ENCODE peak calls at places on chromosomes 4 and X, in five cellular contexts. B, M, U, W and V are unnamed samples.

GRCh38 chr4:77699731-77700210 is 94.2 kb downstream of the CXCL13 start:
- DNase-seq in B (no peak), M (peak), U (no peak), W (no peak), V (peak)

GRCh38 chrX:110418220-110418856 is 59.7 kb downstream of the RTL9 start:
- DNase-seq in B (no peak), M (peak), U (no peak), W (peak), V (peak)

GRCh38 chr4:73606465-73606974 is 13.7 kb downstream of the RASSF6 start:
- DNase-seq in B (peak), M (no peak), U (no peak), W (no peak), V (no peak)

GRCh38 chr4:25095756-25096552 is 64.3 kb downstream of the SEPSECS start:
- DNase-seq in B (no peak), M (no peak), U (no peak), W (no peak), V (no peak)

GRCh38 chr4:68808060-68808459 is 7.7 kb upstream of the UGT2B10 start:
- DNase-seq in B (no peak), M (no peak), U (no peak), W (no peak), V (no peak)

GRCh38 chrX:43717161-43717560 is 61.1 kb downstream of the MAOA start:
- DNase-seq in B (no peak), M (no peak), U (no peak), W (no peak), V (no peak)

GRCh38 chr4:8100696-8101095 is 57.9 kb downstream of the ABLIM2 start:
- DNase-seq in B (no peak), M (no peak), U (no peak), W (no peak), V (peak)

GRCh38 chr4:58665649-58666048 is 1555.5 kb upstream of the IGFBP7 start:
- DNase-seq in B (no peak), M (no peak), U (no peak), W (no peak), V (no peak)

GRCh38 chr4:48913346-48913745 is 6.8 kb upstream of the OCIAD2 start:
- DNase-seq in B (no peak), M (peak), U (no peak), W (no peak), V (peak)

GRCh38 chr4:161916010-161916409 is 247.8 kb downstream of the FSTL5 start:
- DNase-seq in B (no peak), M (no peak), U (no peak), W (no peak), V (no peak)

DNA sequence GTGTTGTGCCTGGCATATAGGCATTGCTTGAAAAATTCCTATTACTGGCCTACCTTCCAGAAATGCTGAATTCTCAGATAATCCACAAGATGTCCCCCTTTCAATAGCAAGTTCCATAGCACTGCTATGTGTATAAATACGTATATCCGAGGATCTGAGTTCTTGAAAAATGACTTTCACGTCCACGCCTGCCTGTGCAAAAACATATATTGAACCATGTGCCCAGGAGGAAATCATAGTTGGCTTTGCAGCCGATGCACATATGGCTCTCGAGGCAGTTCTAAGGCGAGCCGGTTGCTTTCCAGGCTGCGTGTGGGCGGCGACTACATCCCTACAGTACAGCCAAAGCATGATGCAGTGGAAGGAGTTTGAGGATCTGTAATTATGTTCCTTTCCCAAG is 55.4 kb upstream of the ESX1 start:
- DNase-seq in B (no peak), M (peak), U (no peak), W (no peak), V (peak)
- H3K4me3 ChIP-seq in B (no peak), M (peak), U (no peak), W (no peak), V (peak)

DNA sequence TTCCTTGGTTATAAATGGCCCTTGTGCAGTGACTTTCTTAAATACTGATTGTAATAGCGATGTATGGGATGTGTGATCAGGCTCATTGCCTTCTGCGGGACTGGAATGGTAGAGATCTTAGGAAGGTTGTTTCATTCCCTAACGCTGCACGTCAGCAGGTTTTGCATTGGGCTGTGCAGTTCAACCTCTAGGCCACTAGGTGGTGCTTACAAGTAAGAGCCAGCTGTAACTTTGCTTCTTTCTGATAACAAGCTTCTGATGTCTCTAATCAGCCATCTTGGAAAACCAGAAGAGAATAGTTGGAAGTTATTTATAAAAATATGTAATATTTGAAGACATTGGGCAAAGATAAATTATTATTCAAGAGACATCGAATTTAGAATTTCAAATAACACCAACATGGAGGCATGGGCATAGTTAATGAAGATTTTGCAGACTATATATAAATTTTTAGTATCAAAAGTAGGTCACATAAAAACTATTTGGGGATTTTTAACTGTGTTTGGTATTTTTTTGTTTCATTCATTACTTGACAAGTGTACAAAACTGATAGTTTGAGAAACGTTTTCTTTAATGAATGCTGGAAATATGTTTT is 339.7 kb upstream of the PCDH7 start:
- DNase-seq in B (peak), M (peak), U (no peak), W (no peak), V (peak)
- TF ChIP-seq CTCF in B (peak), M (peak), U (peak), W (no peak), V (peak)

DNA sequence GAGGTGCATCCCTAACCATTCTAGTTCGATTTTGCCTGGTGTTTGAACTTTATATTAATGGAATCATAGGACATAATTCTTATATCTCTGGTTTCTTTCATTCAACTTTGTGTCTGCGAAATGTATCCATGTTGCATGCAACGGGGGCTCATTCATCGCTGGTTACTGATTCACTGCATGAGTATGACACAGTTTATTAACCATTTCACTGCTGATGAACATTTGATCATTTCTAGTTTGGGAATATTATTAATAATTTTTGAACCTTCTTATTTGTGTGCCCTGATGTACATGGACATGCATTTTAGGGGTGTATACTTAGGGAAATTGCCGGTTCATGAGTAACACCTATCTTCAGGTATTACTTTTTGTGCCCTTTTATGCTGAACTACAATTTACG is 5.1 kb upstream of the TMEM271 start:
- DNase-seq in B (no peak), M (no peak), U (no peak), W (no peak), V (no peak)
- H3K4me3 ChIP-seq in B (no peak), M (no peak), U (no peak), W (no peak), V (no peak)

GRCh38 chr4:168835880-168836454 is 174.1 kb downstream of the CBR4 start:
- DNase-seq in B (no peak), M (no peak), U (no peak), W (no peak), V (no peak)

GRCh38 chr4:168832746-168833575 is 177.1 kb downstream of the CBR4 start:
- DNase-seq in B (peak), M (no peak), U (no peak), W (peak), V (peak)

GRCh38 chr4:168831919-168832745 is 177.9 kb downstream of the CBR4 start:
- DNase-seq in B (peak), M (peak), U (no peak), W (peak), V (peak)

GRCh38 chr4:168830777-168831512 is 179.1 kb downstream of the CBR4 start:
- DNase-seq in B (no peak), M (no peak), U (no peak), W (no peak), V (peak)

GRCh38 chr4:168831585-168831918 is 178.5 kb downstream of the CBR4 start:
- DNase-seq in B (peak), M (no peak), U (no peak), W (no peak), V (no peak)
- TF ChIP-seq CTCF in B (no peak), M (no peak), U (no peak), W (no peak), V (no peak)

GRCh38 chrX:150548684-150549083 is 19.7 kb upstream of the MTM1 start:
- DNase-seq in B (no peak), M (peak), U (no peak), W (no peak), V (peak)

GRCh38 chrX:150548251-150548650 is 20.2 kb upstream of the MTM1 start:
- DNase-seq in B (no peak), M (no peak), U (no peak), W (no peak), V (no peak)

GRCh38 chrX:150546711-150547153 is 21.7 kb upstream of the MTM1 start:
- DNase-seq in B (no peak), M (no peak), U (no peak), W (peak), V (peak)

GRCh38 chrX:150544835-150545790 is 23.3 kb upstream of the MTM1 start:
- DNase-seq in B (no peak), M (no peak), U (no peak), W (peak), V (peak)

DNA sequence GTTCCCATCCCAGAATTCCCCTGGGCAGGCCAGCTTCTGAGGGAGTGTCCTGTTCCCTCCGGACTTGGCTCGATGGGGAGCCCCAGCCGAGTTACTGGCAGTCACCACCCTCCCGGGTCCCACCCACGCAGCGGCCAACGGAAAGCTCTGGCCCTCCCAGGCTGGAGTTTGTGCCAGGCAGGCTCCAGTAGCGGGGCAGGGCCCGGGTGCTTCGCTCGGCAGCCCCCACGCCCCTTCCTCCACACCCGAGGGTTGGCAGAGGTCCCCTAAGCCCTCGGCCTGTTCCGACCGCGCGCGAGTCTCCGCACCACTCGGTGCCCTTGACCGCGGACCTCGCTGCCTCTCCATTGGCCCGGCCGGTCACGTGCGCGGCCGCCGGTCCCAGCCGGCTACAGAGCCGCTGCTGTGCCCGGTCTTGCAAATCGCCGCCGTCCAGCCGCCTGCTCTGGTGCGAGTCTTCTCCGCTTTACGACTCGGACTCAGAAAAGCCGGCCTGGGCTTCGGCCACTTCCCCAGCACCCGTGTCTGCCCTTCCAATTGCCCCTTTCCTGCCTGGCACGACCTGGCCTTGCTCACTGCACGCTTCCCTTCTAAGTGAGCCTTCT is 20.8 kb upstream of the MTM1 start:
- DNase-seq in B (peak), M (no peak), U (peak), W (peak), V (peak)
- H3K4me3 ChIP-seq in B (peak), M (peak), U (peak), W (peak), V (peak)

GRCh38 chr4:168643083-168643795 is 146.4 kb downstream of the PALLD start:
- DNase-seq in B (no peak), M (no peak), U (no peak), W (no peak), V (peak)

GRCh38 chr4:168645933-168646768 is 149.3 kb downstream of the PALLD start:
- DNase-seq in B (no peak), M (no peak), U (no peak), W (no peak), V (no peak)

GRCh38 chr4:168641811-168642140 is 144.9 kb downstream of the PALLD start:
- DNase-seq in B (no peak), M (no peak), U (no peak), W (no peak), V (no peak)

GRCh38 chr4:168639914-168640313 is 143.1 kb downstream of the PALLD start:
- DNase-seq in B (no peak), M (no peak), U (no peak), W (no peak), V (no peak)

GRCh38 chr4:168643796-168644159 is 146.9 kb downstream of the PALLD start:
- DNase-seq in B (no peak), M (no peak), U (no peak), W (no peak), V (no peak)
- TF ChIP-seq CTCF in B (no peak), M (no peak), U (no peak), W (no peak), V (no peak)

GRCh38 chr4:118265312-118266144 is 87.3 kb downstream of the PRSS12 start:
- DNase-seq in B (peak), M (no peak), U (no peak), W (peak), V (no peak)
- H3K4me3 ChIP-seq in B (peak), M (peak), U (peak), W (peak), V (peak)